ENCODE peak calls at places on chromosomes 7 and 10, in ten cellular contexts. One of them, this sample, is unnamed.
A peak's percentile ranks its signal among the peaks of the same experiment; 100 is the strongest.

GRCh38 chr7:138934861-138935260 is 46.3 kb downstream of the KIAA1549 start:
- DNase-seq in fibroblast of the aortic adventitia: peak; percentile 68
- DNase-seq in T-helper 17 cell: no peak
- DNase-seq in stimulated activated CD8-positive, alpha-beta memory T cell treated with anti-CD3 and anti-CD28 coated beads, Interleukin-7, amount 100 ng/mL, for 1 hour: no peak
- DNase-seq in fibroblast of villous mesenchyme: peak; percentile 65
- DNase-seq in PC-9: peak; percentile 86
- DNase-seq in AG10803: peak; percentile 31
- DNase-seq in natural killer cell: no peak
- DNase-seq in Daoy: peak; percentile 66
- DNase-seq in GM23248: peak; percentile 80
- DNase-seq in this sample: no peak

GRCh38 chr10:61896854-61897661 is 4.4 kb upstream of the ARID5B start:
- DNase-seq in T-helper 17 cell: peak; percentile 37
- DNase-seq in PC-9: no peak
- DNase-seq in GM23248: peak; percentile 79
- DNase-seq in natural killer cell: peak; percentile 35
- DNase-seq in Daoy: peak; percentile 39
- DNase-seq in AG10803: peak; percentile 78
- DNase-seq in stimulated activated CD8-positive, alpha-beta memory T cell treated with anti-CD3 and anti-CD28 coated beads, Interleukin-7, amount 100 ng/mL, for 1 hour: no peak
- DNase-seq in fibroblast of the aortic adventitia: peak; percentile 83
- DNase-seq in fibroblast of villous mesenchyme: peak; percentile 69
- DNase-seq in this sample: peak; percentile 25

GRCh38 chr7:3065724-3066143 is 22.1 kb upstream of the CARD11 start:
- DNase-seq in stimulated activated CD8-positive, alpha-beta memory T cell treated with anti-CD3 and anti-CD28 coated beads, Interleukin-7, amount 100 ng/mL, for 1 hour: no peak
- DNase-seq in natural killer cell: peak; percentile 47
- DNase-seq in fibroblast of villous mesenchyme: peak; percentile 19
- DNase-seq in GM23248: peak; percentile 7
- DNase-seq in Daoy: peak; percentile 76
- DNase-seq in T-helper 17 cell: peak; percentile 40
- DNase-seq in AG10803: no peak
- DNase-seq in PC-9: peak; percentile 36
- DNase-seq in fibroblast of the aortic adventitia: peak; percentile 11
- DNase-seq in this sample: peak; percentile 53

GRCh38 chr10:107915277-107915634 is 750.8 kb upstream of the SORCS1 start:
- DNase-seq in T-helper 17 cell: no peak
- DNase-seq in natural killer cell: no peak
- DNase-seq in GM23248: peak; percentile 68
- DNase-seq in stimulated activated CD8-positive, alpha-beta memory T cell treated with anti-CD3 and anti-CD28 coated beads, Interleukin-7, amount 100 ng/mL, for 1 hour: no peak
- DNase-seq in fibroblast of the aortic adventitia: peak; percentile 0
- DNase-seq in PC-9: no peak
- DNase-seq in AG10803: peak; percentile 8
- DNase-seq in Daoy: no peak
- DNase-seq in fibroblast of villous mesenchyme: peak; percentile 35
- DNase-seq in this sample: no peak

GRCh38 chr10:61890430-61890829 is 11.1 kb upstream of the ARID5B start:
- DNase-seq in fibroblast of the aortic adventitia: no peak
- DNase-seq in GM23248: peak; percentile 43
- DNase-seq in PC-9: peak; percentile 46
- DNase-seq in natural killer cell: no peak
- DNase-seq in stimulated activated CD8-positive, alpha-beta memory T cell treated with anti-CD3 and anti-CD28 coated beads, Interleukin-7, amount 100 ng/mL, for 1 hour: no peak
- DNase-seq in AG10803: peak; percentile 56
- DNase-seq in Daoy: no peak
- DNase-seq in T-helper 17 cell: no peak
- DNase-seq in fibroblast of villous mesenchyme: no peak
- DNase-seq in this sample: no peak

GRCh38 chr10:7484456-7485266 is 73.8 kb upstream of the SFMBT2 start:
- DNase-seq in stimulated activated CD8-positive, alpha-beta memory T cell treated with anti-CD3 and anti-CD28 coated beads, Interleukin-7, amount 100 ng/mL, for 1 hour: peak; percentile 38
- DNase-seq in GM23248: no peak
- DNase-seq in Daoy: no peak
- DNase-seq in fibroblast of the aortic adventitia: no peak
- DNase-seq in T-helper 17 cell: peak; percentile 14
- DNase-seq in AG10803: no peak
- DNase-seq in natural killer cell: peak; percentile 54
- DNase-seq in fibroblast of villous mesenchyme: no peak
- DNase-seq in PC-9: no peak
- DNase-seq in this sample: peak; percentile 38

GRCh38 chr7:139041378-139042053 is 5.7 kb upstream of the ZC3HAV1L start:
- DNase-seq in PC-9: no peak
- DNase-seq in AG10803: no peak
- DNase-seq in stimulated activated CD8-positive, alpha-beta memory T cell treated with anti-CD3 and anti-CD28 coated beads, Interleukin-7, amount 100 ng/mL, for 1 hour: no peak
- DNase-seq in Daoy: no peak
- DNase-seq in GM23248: no peak
- DNase-seq in natural killer cell: no peak
- DNase-seq in fibroblast of villous mesenchyme: no peak
- DNase-seq in T-helper 17 cell: no peak
- DNase-seq in fibroblast of the aortic adventitia: no peak
- DNase-seq in this sample: no peak

GRCh38 chr10:101123085-101123814 is 7.8 kb upstream of the TLX1 start:
- DNase-seq in fibroblast of the aortic adventitia: no peak
- DNase-seq in natural killer cell: no peak
- DNase-seq in fibroblast of villous mesenchyme: no peak
- DNase-seq in AG10803: no peak
- DNase-seq in Daoy: no peak
- DNase-seq in PC-9: no peak
- DNase-seq in T-helper 17 cell: no peak
- DNase-seq in GM23248: peak; percentile 16
- DNase-seq in stimulated activated CD8-positive, alpha-beta memory T cell treated with anti-CD3 and anti-CD28 coated beads, Interleukin-7, amount 100 ng/mL, for 1 hour: no peak
- DNase-seq in this sample: no peak

GRCh38 chr7:50265968-50266694 is 38.4 kb upstream of the IKZF1 start:
- DNase-seq in GM23248: no peak
- DNase-seq in AG10803: no peak
- DNase-seq in stimulated activated CD8-positive, alpha-beta memory T cell treated with anti-CD3 and anti-CD28 coated beads, Interleukin-7, amount 100 ng/mL, for 1 hour: no peak
- DNase-seq in Daoy: no peak
- DNase-seq in natural killer cell: no peak
- DNase-seq in fibroblast of villous mesenchyme: no peak
- DNase-seq in fibroblast of the aortic adventitia: no peak
- DNase-seq in T-helper 17 cell: no peak
- DNase-seq in PC-9: no peak
- DNase-seq in this sample: no peak

GRCh38 chr7:33447980-33448379 is 318.6 kb downstream of the BBS9 start:
- DNase-seq in PC-9: no peak
- DNase-seq in stimulated activated CD8-positive, alpha-beta memory T cell treated with anti-CD3 and anti-CD28 coated beads, Interleukin-7, amount 100 ng/mL, for 1 hour: no peak
- DNase-seq in fibroblast of villous mesenchyme: no peak
- DNase-seq in GM23248: no peak
- DNase-seq in Daoy: no peak
- DNase-seq in fibroblast of the aortic adventitia: no peak
- DNase-seq in natural killer cell: no peak
- DNase-seq in AG10803: no peak
- DNase-seq in T-helper 17 cell: no peak
- DNase-seq in this sample: no peak

GRCh38 chr10:118472415-118472814 is 123.0 kb downstream of the PRLHR start:
- DNase-seq in GM23248: peak; percentile 49
- DNase-seq in fibroblast of villous mesenchyme: no peak
- DNase-seq in PC-9: no peak
- DNase-seq in fibroblast of the aortic adventitia: no peak
- DNase-seq in AG10803: no peak
- DNase-seq in natural killer cell: no peak
- DNase-seq in T-helper 17 cell: no peak
- DNase-seq in stimulated activated CD8-positive, alpha-beta memory T cell treated with anti-CD3 and anti-CD28 coated beads, Interleukin-7, amount 100 ng/mL, for 1 hour: no peak
- DNase-seq in Daoy: peak; percentile 33
- DNase-seq in this sample: no peak

GRCh38 chr10:98272690-98273453 is 4.9 kb upstream of the LOXL4 start:
- DNase-seq in GM23248: no peak
- DNase-seq in fibroblast of villous mesenchyme: no peak
- DNase-seq in natural killer cell: no peak
- DNase-seq in AG10803: no peak
- DNase-seq in stimulated activated CD8-positive, alpha-beta memory T cell treated with anti-CD3 and anti-CD28 coated beads, Interleukin-7, amount 100 ng/mL, for 1 hour: no peak
- DNase-seq in Daoy: no peak
- DNase-seq in T-helper 17 cell: no peak
- DNase-seq in PC-9: no peak
- DNase-seq in fibroblast of the aortic adventitia: no peak
- DNase-seq in this sample: no peak

GRCh38 chr7:108189733-108190388 is 59.7 kb upstream of the LAMB4 start:
- DNase-seq in T-helper 17 cell: no peak
- DNase-seq in natural killer cell: no peak
- DNase-seq in PC-9: no peak
- DNase-seq in AG10803: no peak
- DNase-seq in fibroblast of villous mesenchyme: no peak
- DNase-seq in stimulated activated CD8-positive, alpha-beta memory T cell treated with anti-CD3 and anti-CD28 coated beads, Interleukin-7, amount 100 ng/mL, for 1 hour: no peak
- DNase-seq in Daoy: no peak
- DNase-seq in fibroblast of the aortic adventitia: no peak
- DNase-seq in GM23248: no peak
- DNase-seq in this sample: no peak